ENCODE peak calls at places on chromosomes 6 and 20, in eight cellular contexts. One of them, this sample, is unnamed. For H3K36me3, the result is how much of the 10 kb centered on the place peaks cover.

GRCh38 chr20:13717631-13718044 is 67.1 kb downstream of the ESF1 start:
- DNase-seq in tibial nerve: no peak
- DNase-seq in right lobe of liver: no peak
- DNase-seq in heart right ventricle: no peak
- DNase-seq in mammary epithelial cell: no peak
- DNase-seq in naive thymus-derived CD4-positive, alpha-beta T cell: no peak
- DNase-seq in brain microvascular endothelial cell: no peak
- DNase-seq in MM.1S: no peak
- DNase-seq in this sample: no peak

GRCh38 chr6:159875194-159875593 is 15.6 kb upstream of the MAS1 start:
- DNase-seq in brain microvascular endothelial cell: no peak
- DNase-seq in right lobe of liver: no peak
- DNase-seq in tibial nerve: no peak
- DNase-seq in naive thymus-derived CD4-positive, alpha-beta T cell: no peak
- DNase-seq in heart right ventricle: no peak
- DNase-seq in mammary epithelial cell: no peak
- DNase-seq in MM.1S: no peak
- DNase-seq in this sample: no peak

GRCh38 chr20:2697768-2698167 is 5.2 kb downstream of the EBF4 start:
- DNase-seq in naive thymus-derived CD4-positive, alpha-beta T cell: no peak
- DNase-seq in MM.1S: no peak
- DNase-seq in tibial nerve: no peak
- DNase-seq in heart right ventricle: no peak
- DNase-seq in mammary epithelial cell: no peak
- DNase-seq in brain microvascular endothelial cell: no peak
- DNase-seq in right lobe of liver: no peak
- DNase-seq in this sample: no peak

GRCh38 chr20:34516874-34517542 is 786 bp downstream of the DYNLRB1 start:
- DNase-seq in MM.1S: peak
- DNase-seq in naive thymus-derived CD4-positive, alpha-beta T cell: no peak
- DNase-seq in heart right ventricle: no peak
- DNase-seq in tibial nerve: no peak
- DNase-seq in brain microvascular endothelial cell: no peak
- DNase-seq in right lobe of liver: no peak
- DNase-seq in mammary epithelial cell: no peak
- DNase-seq in this sample: peak

GRCh38 chr6:118893882-118894424 is at the start of gene ASF1A:
- DNase-seq in tibial nerve: peak
- DNase-seq in MM.1S: peak
- DNase-seq in heart right ventricle: peak
- DNase-seq in brain microvascular endothelial cell: peak
- DNase-seq in right lobe of liver: peak
- DNase-seq in naive thymus-derived CD4-positive, alpha-beta T cell: peak
- DNase-seq in mammary epithelial cell: peak
- DNase-seq in this sample: peak

GRCh38 chr6:5095236-5095635 is 10.1 kb downstream of the PPP1R3G start:
- DNase-seq in mammary epithelial cell: no peak
- DNase-seq in MM.1S: peak
- DNase-seq in brain microvascular endothelial cell: peak
- DNase-seq in right lobe of liver: no peak
- DNase-seq in heart right ventricle: no peak
- DNase-seq in naive thymus-derived CD4-positive, alpha-beta T cell: no peak
- DNase-seq in tibial nerve: no peak
- DNase-seq in this sample: no peak

GRCh38 chr20:20226554-20226953 is 141.3 kb upstream of the INSM1 start:
- DNase-seq in MM.1S: no peak
- DNase-seq in mammary epithelial cell: no peak
- DNase-seq in naive thymus-derived CD4-positive, alpha-beta T cell: no peak
- DNase-seq in right lobe of liver: no peak
- DNase-seq in brain microvascular endothelial cell: no peak
- DNase-seq in heart right ventricle: no peak
- DNase-seq in tibial nerve: no peak
- DNase-seq in this sample: no peak

GRCh38 chr6:113857565-113858066 is 471 bp downstream of the MARCKS start:
- DNase-seq in heart right ventricle: peak
- DNase-seq in right lobe of liver: peak
- DNase-seq in MM.1S: peak
- DNase-seq in naive thymus-derived CD4-positive, alpha-beta T cell: no peak
- DNase-seq in brain microvascular endothelial cell: no peak
- DNase-seq in tibial nerve: peak
- DNase-seq in mammary epithelial cell: peak
- DNase-seq in this sample: peak

GRCh38 chr6:134049586-134049985 is 2.8 kb downstream of the SLC2A12 start:
- DNase-seq in tibial nerve: no peak
- DNase-seq in mammary epithelial cell: no peak
- DNase-seq in heart right ventricle: no peak
- DNase-seq in right lobe of liver: no peak
- DNase-seq in MM.1S: no peak
- DNase-seq in brain microvascular endothelial cell: no peak
- DNase-seq in naive thymus-derived CD4-positive, alpha-beta T cell: no peak
- DNase-seq in this sample: no peak

GRCh38 chr20:25622450-25623224 is 1.2 kb downstream of the NANP start:
- DNase-seq in naive thymus-derived CD4-positive, alpha-beta T cell: no peak
- DNase-seq in brain microvascular endothelial cell: no peak
- DNase-seq in MM.1S: no peak
- DNase-seq in right lobe of liver: no peak
- DNase-seq in mammary epithelial cell: peak
- DNase-seq in heart right ventricle: no peak
- DNase-seq in tibial nerve: no peak
- DNase-seq in this sample: no peak

GRCh38 chr20:20946122-20946759 is 159.9 kb downstream of the LINC00237 start:
- DNase-seq in naive thymus-derived CD4-positive, alpha-beta T cell: no peak
- DNase-seq in heart right ventricle: no peak
- DNase-seq in tibial nerve: no peak
- DNase-seq in MM.1S: no peak
- DNase-seq in mammary epithelial cell: peak
- DNase-seq in brain microvascular endothelial cell: no peak
- DNase-seq in right lobe of liver: no peak
- DNase-seq in this sample: no peak

GRCh38 chr6:154343473-154344308 is 12.9 kb downstream of the IPCEF1 start:
- DNase-seq in brain microvascular endothelial cell: peak
- DNase-seq in right lobe of liver: no peak
- DNase-seq in tibial nerve: no peak
- DNase-seq in MM.1S: no peak
- DNase-seq in heart right ventricle: no peak
- DNase-seq in mammary epithelial cell: peak
- DNase-seq in naive thymus-derived CD4-positive, alpha-beta T cell: no peak
- DNase-seq in this sample: peak

GRCh38 chr6:148559848-148560433 is 186.9 kb upstream of the UST start:
- DNase-seq in mammary epithelial cell: peak
- DNase-seq in naive thymus-derived CD4-positive, alpha-beta T cell: peak
- DNase-seq in MM.1S: peak
- DNase-seq in brain microvascular endothelial cell: peak
- DNase-seq in right lobe of liver: peak
- DNase-seq in heart right ventricle: peak
- DNase-seq in tibial nerve: peak
- DNase-seq in this sample: peak

GRCh38 chr20:4406627-4407026 is 315.1 kb upstream of the PRND start:
- DNase-seq in tibial nerve: no peak
- DNase-seq in naive thymus-derived CD4-positive, alpha-beta T cell: no peak
- DNase-seq in heart right ventricle: no peak
- DNase-seq in brain microvascular endothelial cell: peak
- DNase-seq in mammary epithelial cell: peak
- DNase-seq in right lobe of liver: no peak
- DNase-seq in MM.1S: no peak
- DNase-seq in this sample: no peak

GRCh38 chr6:111984081-111984480 is 69.8 kb upstream of the CCN6 start:
- DNase-seq in heart right ventricle: no peak
- DNase-seq in brain microvascular endothelial cell: no peak
- DNase-seq in mammary epithelial cell: no peak
- DNase-seq in MM.1S: no peak
- DNase-seq in right lobe of liver: no peak
- DNase-seq in tibial nerve: no peak
- DNase-seq in naive thymus-derived CD4-positive, alpha-beta T cell: no peak
- DNase-seq in this sample: no peak

GRCh38 chr6:151255811-151256210 is 16.0 kb downstream of the AKAP12 start:
- DNase-seq in heart right ventricle: no peak
- DNase-seq in right lobe of liver: no peak
- DNase-seq in brain microvascular endothelial cell: no peak
- DNase-seq in naive thymus-derived CD4-positive, alpha-beta T cell: no peak
- DNase-seq in tibial nerve: no peak
- DNase-seq in MM.1S: no peak
- DNase-seq in mammary epithelial cell: no peak
- DNase-seq in this sample: no peak

GRCh38 chr6:169678342-169678741 is 23.5 kb downstream of the WDR27 start:
- DNase-seq in naive thymus-derived CD4-positive, alpha-beta T cell: no peak
- DNase-seq in mammary epithelial cell: no peak
- DNase-seq in heart right ventricle: no peak
- DNase-seq in right lobe of liver: no peak
- DNase-seq in brain microvascular endothelial cell: no peak
- DNase-seq in MM.1S: no peak
- DNase-seq in tibial nerve: no peak
- DNase-seq in this sample: no peak
- H3K36me3 ChIP-seq in naive thymus-derived CD4-positive, alpha-beta T cell: under half
- H3K36me3 ChIP-seq in mammary epithelial cell: under half
- H3K36me3 ChIP-seq in heart right ventricle: under half
- H3K36me3 ChIP-seq in right lobe of liver: under half
- H3K36me3 ChIP-seq in brain microvascular endothelial cell: under half
- H3K36me3 ChIP-seq in MM.1S: under half
- H3K36me3 ChIP-seq in tibial nerve: under half
- H3K36me3 ChIP-seq in this sample: under half

DNA sequence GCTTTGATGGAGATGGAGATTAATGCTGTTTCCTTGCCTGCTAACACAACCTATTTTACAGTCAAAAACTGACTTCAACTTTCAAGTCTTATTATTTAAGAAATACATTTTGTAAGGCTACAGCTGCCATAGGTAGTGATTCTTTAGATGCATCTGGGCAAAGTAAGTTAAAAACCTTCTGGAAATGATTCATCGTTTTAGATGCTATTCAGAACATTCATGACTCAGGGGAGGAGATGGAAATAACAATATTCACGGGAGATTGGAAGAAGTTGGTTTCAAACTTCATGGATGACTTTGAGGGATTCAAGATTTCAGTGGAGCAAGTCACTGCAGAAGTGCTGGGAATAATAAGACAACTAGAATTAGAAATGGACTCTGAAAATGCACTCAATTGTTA is 174.9 kb upstream of the GGTLC1 start:
- DNase-seq in mammary epithelial cell: peak
- DNase-seq in right lobe of liver: no peak
- DNase-seq in MM.1S: no peak
- DNase-seq in naive thymus-derived CD4-positive, alpha-beta T cell: no peak
- DNase-seq in heart right ventricle: no peak
- DNase-seq in brain microvascular endothelial cell: peak
- DNase-seq in tibial nerve: no peak
- DNase-seq in this sample: no peak
- H3K36me3 ChIP-seq in mammary epithelial cell: under half
- H3K36me3 ChIP-seq in right lobe of liver: under half
- H3K36me3 ChIP-seq in MM.1S: under half
- H3K36me3 ChIP-seq in naive thymus-derived CD4-positive, alpha-beta T cell: under half
- H3K36me3 ChIP-seq in heart right ventricle: under half
- H3K36me3 ChIP-seq in brain microvascular endothelial cell: under half
- H3K36me3 ChIP-seq in tibial nerve: under half
- H3K36me3 ChIP-seq in this sample: under half

GRCh38 chr6:89789980-89790379 is 29.6 kb downstream of the MDN1 start:
- DNase-seq in heart right ventricle: no peak
- DNase-seq in naive thymus-derived CD4-positive, alpha-beta T cell: no peak
- DNase-seq in MM.1S: no peak
- DNase-seq in right lobe of liver: no peak
- DNase-seq in brain microvascular endothelial cell: no peak
- DNase-seq in tibial nerve: no peak
- DNase-seq in mammary epithelial cell: no peak
- DNase-seq in this sample: no peak
- H3K36me3 ChIP-seq in heart right ventricle: half or more
- H3K36me3 ChIP-seq in naive thymus-derived CD4-positive, alpha-beta T cell: under half
- H3K36me3 ChIP-seq in MM.1S: under half
- H3K36me3 ChIP-seq in right lobe of liver: under half
- H3K36me3 ChIP-seq in brain microvascular endothelial cell: under half
- H3K36me3 ChIP-seq in tibial nerve: under half
- H3K36me3 ChIP-seq in mammary epithelial cell: under half
- H3K36me3 ChIP-seq in this sample: half or more

GRCh38 chr6:53089948-53090347 is 24.7 kb downstream of the FBXO9 start:
- DNase-seq in heart right ventricle: no peak
- DNase-seq in right lobe of liver: no peak
- DNase-seq in tibial nerve: no peak
- DNase-seq in brain microvascular endothelial cell: no peak
- DNase-seq in naive thymus-derived CD4-positive, alpha-beta T cell: no peak
- DNase-seq in mammary epithelial cell: no peak
- DNase-seq in MM.1S: no peak
- DNase-seq in this sample: no peak
- H3K36me3 ChIP-seq in heart right ventricle: half or more
- H3K36me3 ChIP-seq in right lobe of liver: under half
- H3K36me3 ChIP-seq in tibial nerve: under half
- H3K36me3 ChIP-seq in brain microvascular endothelial cell: half or more
- H3K36me3 ChIP-seq in naive thymus-derived CD4-positive, alpha-beta T cell: under half
- H3K36me3 ChIP-seq in mammary epithelial cell: under half
- H3K36me3 ChIP-seq in MM.1S: under half
- H3K36me3 ChIP-seq in this sample: half or more

DNA sequence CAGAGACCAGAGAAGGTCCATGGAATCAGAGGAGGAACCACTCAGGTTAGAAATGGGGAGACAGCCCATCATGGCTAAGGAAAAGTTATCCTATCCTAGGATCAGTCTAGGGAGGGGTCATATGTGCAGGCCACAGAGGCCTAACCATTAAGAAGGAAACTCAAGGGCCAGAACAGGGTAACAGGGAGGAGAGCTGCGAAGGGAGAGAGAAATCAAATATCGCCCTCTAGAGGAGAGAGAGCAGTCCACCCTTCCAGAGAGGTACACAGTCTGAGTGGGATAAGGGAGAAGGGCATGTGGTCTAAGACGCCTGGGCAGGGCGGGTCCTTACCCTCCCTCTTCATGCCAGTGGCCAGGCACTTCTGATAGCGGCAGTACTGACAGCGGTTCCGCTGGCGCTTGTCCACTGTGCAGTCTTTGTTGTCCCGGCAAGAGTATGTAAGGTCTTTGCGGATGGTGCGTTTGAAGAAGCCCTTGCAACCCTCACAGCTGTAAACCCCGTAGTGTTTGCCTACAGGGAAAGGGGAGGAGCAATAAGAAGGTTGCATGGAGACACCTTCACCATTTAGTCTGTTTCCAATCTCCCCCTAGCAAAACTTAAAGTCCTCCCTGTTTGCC is 2.9 kb downstream of the RXRB start:
- DNase-seq in mammary epithelial cell: peak
- DNase-seq in MM.1S: peak
- DNase-seq in heart right ventricle: no peak
- DNase-seq in right lobe of liver: no peak
- DNase-seq in naive thymus-derived CD4-positive, alpha-beta T cell: peak
- DNase-seq in brain microvascular endothelial cell: peak
- DNase-seq in tibial nerve: no peak
- DNase-seq in this sample: peak
- H3K36me3 ChIP-seq in mammary epithelial cell: under half
- H3K36me3 ChIP-seq in MM.1S: under half
- H3K36me3 ChIP-seq in heart right ventricle: under half
- H3K36me3 ChIP-seq in right lobe of liver: under half
- H3K36me3 ChIP-seq in naive thymus-derived CD4-positive, alpha-beta T cell: under half
- H3K36me3 ChIP-seq in brain microvascular endothelial cell: under half
- H3K36me3 ChIP-seq in tibial nerve: under half
- H3K36me3 ChIP-seq in this sample: under half

This sample was measured in upper lobe of right lung.